ENCODE peak calls at places on chromosomes 3 and 15, in eight cellular contexts. D is Panc1, Q is pancreas, G is HFFc6, M is mesothelial cell of epicardium, J is GM13977, I is HepG2, W is left ventricle myocardium inferior. O is an unnamed sample.

GRCh38 chr3:180341516-180341915 is 260.4 kb upstream of the TTC14 start:
- DNase-seq in Q (no peak), D (no peak), I (no peak), J (no peak), W (no peak), M (no peak), G (no peak), O (no peak)

GRCh38 chr3:195441971-195442572 is 748 bp downstream of the ACAP2 start:
- DNase-seq in W (peak; percentile 47), M (peak; percentile 52), J (peak; percentile 38), Q (peak; percentile 20), I (no peak), D (no peak), G (peak; percentile 39), O (peak; percentile 65)

GRCh38 chr3:10155123-10155472 is 9.6 kb upstream of the IRAK2 start:
- DNase-seq in Q (no peak), D (no peak), M (no peak), I (no peak), J (no peak), W (no peak), G (no peak), O (no peak)

GRCh38 chr15:22949074-22949547 is 31.1 kb downstream of the CYFIP1 start:
- DNase-seq in M (no peak), G (no peak), Q (no peak), J (peak; percentile 63), D (no peak), I (no peak), W (peak; percentile 83), O (no peak)

GRCh38 chr15:62752687-62753517 is 289.6 kb upstream of the TPM1 start:
- DNase-seq in J (no peak), G (peak; percentile 38), Q (no peak), W (no peak), D (no peak), M (no peak), I (no peak), O (no peak)

GRCh38 chr15:77019476-77020331 is 24.8 kb downstream of the PSTPIP1 start:
- DNase-seq in I (no peak), J (no peak), Q (no peak), G (no peak), M (no peak), W (no peak), D (no peak), O (no peak)

GRCh38 chr15:63998489-63998888 is 47.8 kb downstream of the DAPK2 start:
- DNase-seq in Q (no peak), M (no peak), J (no peak), D (no peak), G (no peak), I (no peak), W (no peak), O (no peak)

GRCh38 chr3:8938021-8938420 is 25.3 kb downstream of the RAD18 start:
- DNase-seq in G (peak; percentile 58), Q (no peak), J (no peak), D (no peak), M (no peak), I (peak; percentile 45), W (no peak), O (no peak)

GRCh38 chr3:149512073-149512782 is 37.7 kb downstream of the TM4SF4 start:
- DNase-seq in W (peak; percentile 45), Q (peak; percentile 55), G (peak; percentile 59), J (peak; percentile 63), D (no peak), I (peak; percentile 64), M (peak; percentile 64), O (no peak)

GRCh38 chr3:187878776-187879524 is 133.7 kb upstream of the BCL6 start:
- DNase-seq in Q (no peak), I (no peak), W (no peak), G (peak; percentile 31), M (no peak), J (no peak), D (no peak), O (no peak)

GRCh38 chr15:73927003-73927475 is 777 bp downstream of the LOXL1 start:
- DNase-seq in W (peak; percentile 72), I (no peak), M (peak; percentile 62), Q (peak; percentile 81), G (no peak), D (no peak), J (peak; percentile 75), O (peak; percentile 43)

GRCh38 chr15:62594017-62594416 is 428.9 kb upstream of the C2CD4B start:
- DNase-seq in J (no peak), M (no peak), W (no peak), Q (no peak), D (no peak), G (no peak), I (no peak), O (no peak)

GRCh38 chr15:85710340-85710842 is 84.3 kb downstream of the KLHL25 start:
- DNase-seq in I (no peak), M (no peak), G (no peak), D (no peak), J (peak; percentile 34), Q (no peak), W (no peak), O (no peak)

DNA sequence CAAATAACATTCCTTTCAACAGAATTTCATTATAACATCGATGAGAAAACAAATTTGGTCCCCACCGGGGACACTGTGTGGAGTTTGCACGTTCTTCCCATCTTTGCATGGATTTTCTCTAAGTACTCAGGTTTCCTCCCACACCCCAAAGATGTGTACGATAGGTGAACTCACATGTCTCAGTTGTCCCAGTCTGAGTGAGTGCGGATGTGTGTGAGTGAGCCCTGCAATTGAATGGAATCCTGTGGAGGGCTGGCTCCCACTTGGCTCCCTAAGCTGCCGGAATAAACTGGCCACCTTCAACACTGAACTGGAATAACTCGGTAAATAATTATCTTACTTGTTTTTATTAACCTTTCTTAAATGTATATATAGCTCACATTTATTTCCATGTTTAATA is 77.0 kb downstream of the TRANK1 start:
- DNase-seq in M (no peak), D (no peak), G (no peak), I (no peak), J (no peak), Q (no peak), W (no peak), O (no peak)
- TF ChIP-seq CTCF in M (no peak), D (no peak), G (no peak), I (no peak), J (no peak), Q (no peak), W (no peak), O (no peak)

GRCh38 chr15:60592386-60593339 is 113.7 kb upstream of the ICE2 start:
- DNase-seq in M (peak; percentile 76), I (peak; percentile 74), D (no peak), W (peak; percentile 89), J (peak; percentile 88), G (peak; percentile 42), Q (peak; percentile 89), O (peak; percentile 62)
- TF ChIP-seq CTCF in M (no peak), I (peak; percentile 52), D (peak; percentile 2), W (peak; percentile 25), J (peak; percentile 38), G (no peak), Q (no peak), O (no peak)

DNA sequence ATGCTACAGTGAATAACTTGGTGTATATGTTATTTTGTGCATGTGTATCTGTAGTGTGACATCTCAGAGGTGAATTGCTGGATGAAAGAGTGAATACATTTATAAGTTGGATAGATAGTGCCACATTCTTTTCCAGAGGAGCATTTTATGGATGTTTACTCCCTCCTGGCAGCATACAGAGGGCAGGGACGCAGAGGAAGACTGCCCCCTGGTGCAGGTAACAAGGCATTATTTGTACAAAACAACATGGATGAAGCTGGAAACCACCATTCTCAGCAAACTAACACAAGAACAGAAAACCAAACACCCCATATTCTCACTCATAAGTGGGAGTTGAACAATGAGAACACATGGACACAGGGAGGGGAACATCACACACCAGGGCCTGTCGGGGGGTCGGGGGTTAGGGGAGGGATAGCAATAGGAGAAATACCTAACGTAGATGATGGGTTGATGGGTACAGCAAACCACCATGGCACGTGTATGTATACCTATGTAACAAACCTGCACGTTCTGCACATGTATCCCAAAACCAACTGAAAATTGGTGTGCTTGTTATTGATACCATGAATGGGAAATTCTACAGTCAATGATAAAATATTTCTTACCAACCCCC is 57.9 kb upstream of the CTXND1 start:
- DNase-seq in W (no peak), G (peak; percentile 31), M (no peak), J (no peak), Q (no peak), D (no peak), I (peak; percentile 24), O (no peak)
- TF ChIP-seq CTCF in W (peak; percentile 62), G (peak; percentile 76), M (peak; percentile 27), J (peak; percentile 45), Q (peak; percentile 16), D (peak; percentile 64), I (peak; percentile 78), O (no peak)

GRCh38 chr3:183013074-183013473 is 32.7 kb upstream of the DCUN1D1 start:
- DNase-seq in M (no peak), G (no peak), J (no peak), Q (no peak), W (no peak), I (no peak), D (no peak), O (no peak)

GRCh38 chr3:183018416-183019192 is 38.3 kb upstream of the DCUN1D1 start:
- DNase-seq in W (no peak), Q (no peak), J (no peak), G (no peak), M (no peak), I (no peak), D (no peak), O (no peak)

GRCh38 chr3:183015185-183015584 is 34.8 kb upstream of the DCUN1D1 start:
- DNase-seq in J (no peak), W (no peak), D (no peak), M (no peak), I (no peak), Q (no peak), G (no peak), O (no peak)

GRCh38 chr3:183008799-183009198 is 28.5 kb upstream of the DCUN1D1 start:
- DNase-seq in D (no peak), W (no peak), J (no peak), I (no peak), Q (no peak), G (no peak), M (no peak), O (no peak)

GRCh38 chr3:183013857-183014256 is 33.5 kb upstream of the DCUN1D1 start:
- DNase-seq in I (no peak), J (no peak), G (no peak), Q (no peak), D (no peak), W (no peak), M (no peak), O (no peak)
- TF ChIP-seq CTCF in I (no peak), J (no peak), G (no peak), Q (no peak), D (no peak), W (no peak), M (no peak), O (no peak)

DNA sequence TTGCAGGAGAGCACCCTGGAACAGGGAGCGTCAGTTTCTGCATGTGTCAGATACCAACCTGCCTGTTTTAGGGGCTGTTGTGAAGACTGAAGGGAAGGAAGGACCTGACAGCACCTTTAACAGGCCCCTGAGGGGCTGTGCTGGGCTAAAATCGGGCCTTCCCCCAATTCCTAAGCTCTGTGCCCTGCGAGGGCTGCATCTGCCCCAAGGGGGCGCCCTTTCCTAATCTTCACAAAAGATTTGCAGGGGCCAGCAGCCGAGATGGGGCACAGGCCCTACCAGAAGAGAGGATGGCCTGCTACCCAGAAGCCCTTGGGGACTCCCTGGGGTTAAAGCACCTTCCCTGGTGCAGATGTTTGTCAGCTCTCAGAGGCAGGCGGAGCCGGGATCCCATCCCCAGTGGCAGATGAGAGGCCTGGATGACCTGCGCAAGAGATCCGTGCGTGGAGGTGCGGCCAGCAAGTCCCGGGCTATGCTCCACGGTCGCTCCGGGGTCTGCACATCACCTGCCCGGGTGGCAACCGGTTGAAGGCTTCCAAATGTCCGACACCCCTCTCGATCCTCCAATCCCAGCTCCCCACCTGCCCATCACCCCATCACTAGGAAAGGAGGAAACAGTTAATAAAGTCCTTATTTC is 53.6 kb downstream of the RHCG start:
- DNase-seq in I (peak; percentile 31), J (peak; percentile 83), D (peak; percentile 5), M (peak; percentile 77), W (no peak), Q (peak; percentile 64), G (peak; percentile 15), O (peak; percentile 29)
- TF ChIP-seq CTCF in I (peak; percentile 87), J (peak; percentile 75), D (peak; percentile 92), M (peak; percentile 79), W (peak; percentile 54), Q (peak; percentile 58), G (peak; percentile 88), O (no peak)